ENCODE peak calls at places on chromosome 5, in four cellular contexts. F is esophagus squamous epithelium, G is heart left ventricle, P is substantia nigra. U is an unnamed sample.

GRCh38 chr5:143404416-143405062 is 1.1 kb upstream of the NR3C1 start:
- DNase-seq in F (peak), G (peak), P (peak), U (peak)

GRCh38 chr5:91224969-91225368 is 158.1 kb downstream of the ARRDC3 start:
- DNase-seq in F (no peak), P (no peak), G (no peak), U (no peak)

GRCh38 chr5:180332051-180332517 is 21.1 kb downstream of the GFPT2 start:
- DNase-seq in P (no peak), F (no peak), G (peak), U (peak)

GRCh38 chr5:82019342-82020138 is 47.7 kb downstream of the ATG10 start:
- DNase-seq in G (no peak), F (no peak), P (peak), U (peak)

GRCh38 chr5:169006878-169007790 is 293.8 kb downstream of the SLIT3 start:
- DNase-seq in P (no peak), F (no peak), G (no peak), U (no peak)

GRCh38 chr5:67215592-67216471 is 19.2 kb upstream of the CD180 start:
- DNase-seq in P (peak), G (peak), F (peak), U (no peak)

GRCh38 chr5:6849569-6849968 is 136.3 kb downstream of the TENT4A start:
- DNase-seq in F (no peak), P (no peak), G (no peak), U (peak)

GRCh38 chr5:100550531-100551036 is 15.4 kb downstream of the FAM174A start:
- DNase-seq in G (no peak), F (no peak), P (no peak), U (no peak)

GRCh38 chr5:168532471-168532870 is 3.4 kb downstream of the FBLL1 start:
- DNase-seq in G (no peak), P (no peak), F (no peak), U (no peak)

GRCh38 chr5:172942556-172942955 is 16.7 kb upstream of the RPL26L1 start:
- DNase-seq in P (no peak), G (no peak), F (no peak), U (no peak)

GRCh38 chr5:122390107-122390506 is 78.1 kb downstream of the SNCAIP start:
- DNase-seq in F (no peak), G (no peak), P (no peak), U (peak)

GRCh38 chr5:15621094-15621493 is 121.1 kb downstream of the FBXL7 start:
- DNase-seq in F (no peak), P (no peak), G (no peak), U (no peak)

GRCh38 chr5:17907094-17907493 is 272.8 kb downstream of the TAF11L14 start:
- DNase-seq in F (no peak), P (no peak), G (no peak), U (no peak)

GRCh38 chr5:179422213-179422839 is 77.1 kb upstream of the ADAMTS2 start:
- DNase-seq in G (no peak), P (no peak), F (no peak), U (no peak)

GRCh38 chr5:154819546-154819945 is 30.9 kb downstream of the FAXDC2 start:
- DNase-seq in F (no peak), P (no peak), G (no peak), U (no peak)

GRCh38 chr5:130337179-130337888 is 433.1 kb downstream of the CHSY3 start:
- DNase-seq in F (no peak), G (no peak), P (no peak), U (no peak)

GRCh38 chr5:140054086-140054689 is 11.1 kb upstream of the NRG2 start:
- DNase-seq in G (no peak), F (no peak), P (no peak), U (no peak)

GRCh38 chr5:537098-537497 is 12.8 kb upstream of the SLC9A3 start:
- DNase-seq in P (no peak), G (peak), F (no peak), U (no peak)

GRCh38 chr5:95317085-95317484 is 32.2 kb upstream of the MCTP1 start:
- DNase-seq in P (no peak), F (no peak), G (no peak), U (no peak)

GRCh38 chr5:156475831-156476551 is 149.0 kb downstream of the SGCD start:
- DNase-seq in F (no peak), G (peak), P (no peak), U (no peak)

GRCh38 chr5:76801159-76801802 is 17.5 kb upstream of the F2RL1 start:
- DNase-seq in P (no peak), G (peak), F (no peak), U (no peak)

GRCh38 chr5:149656576-149657182 is 73.4 kb upstream of the PPARGC1B start:
- DNase-seq in P (no peak), F (no peak), G (peak), U (no peak)

GRCh38 chr5:65893749-65894430 is 32.5 kb upstream of the ERBIN start:
- DNase-seq in P (no peak), F (no peak), G (no peak), U (no peak)

GRCh38 chr5:23506329-23507236 is 826 bp upstream of the PRDM9 start:
- DNase-seq in F (no peak), P (no peak), G (no peak), U (no peak)

GRCh38 chr5:109225695-109226094 is 184.1 kb downstream of the PJA2 start:
- DNase-seq in G (no peak), F (no peak), P (no peak), U (no peak)

DNA sequence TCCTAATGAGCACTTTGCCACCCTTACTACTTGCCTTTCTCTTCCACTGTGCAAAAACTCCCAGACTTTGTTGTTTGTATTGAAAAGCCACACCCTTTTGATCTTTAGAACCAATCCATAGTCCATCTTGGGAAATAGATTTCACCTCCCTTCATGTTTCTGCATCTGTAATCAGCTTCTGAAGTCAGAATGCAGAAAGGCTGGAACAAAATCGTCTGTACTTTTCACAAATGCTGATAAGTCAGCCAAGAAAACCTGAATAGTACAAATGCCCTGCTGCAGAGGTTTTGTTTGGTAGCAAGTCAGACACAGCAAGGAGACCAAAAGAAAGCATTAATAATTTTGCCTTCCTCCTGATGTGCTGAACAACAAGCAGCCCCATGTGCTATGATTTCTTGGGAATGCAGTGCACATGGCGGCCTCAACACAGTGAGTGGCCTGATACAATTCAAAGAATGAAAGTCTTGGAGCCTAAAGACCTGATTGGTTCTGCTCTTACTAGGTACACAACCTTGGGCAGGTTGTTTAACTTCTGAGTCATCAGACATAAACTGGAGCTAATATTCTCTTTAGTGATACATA is 59.2 kb upstream of the STK32A start:
- DNase-seq in F (no peak), P (no peak), G (no peak), U (no peak)
- H3K27ac ChIP-seq in F (no peak), P (no peak), G (no peak), U (no peak)

DNA sequence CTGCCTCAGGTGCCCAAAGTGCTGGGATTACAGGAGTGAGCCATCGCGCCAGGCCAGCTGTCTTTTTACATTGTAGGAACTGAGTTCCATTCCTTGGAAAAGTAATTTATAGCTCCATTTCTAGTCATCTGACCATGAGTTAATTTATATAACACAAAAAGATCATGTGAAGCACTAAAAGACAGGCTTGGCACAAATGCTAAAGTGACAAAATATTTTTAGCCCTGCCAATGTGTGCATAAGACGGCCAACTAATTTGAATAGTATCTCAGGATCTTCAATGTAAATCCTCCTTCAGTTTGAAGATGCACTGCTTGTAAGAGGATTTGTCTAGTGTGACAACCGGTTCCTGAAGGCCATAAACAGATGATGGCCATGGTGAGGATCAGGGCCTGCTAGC is 49.1 kb downstream of the MTMR12 start:
- DNase-seq in P (no peak), G (no peak), F (no peak), U (no peak)
- H3K27ac ChIP-seq in P (no peak), G (no peak), F (no peak), U (no peak)

GRCh38 chr5:173972844-173973613 is 15.9 kb upstream of the C5orf47 start:
- DNase-seq in G (peak), P (peak), F (peak), U (peak)
- H3K27ac ChIP-seq in G (no peak), P (peak), F (no peak), U (peak)

DNA sequence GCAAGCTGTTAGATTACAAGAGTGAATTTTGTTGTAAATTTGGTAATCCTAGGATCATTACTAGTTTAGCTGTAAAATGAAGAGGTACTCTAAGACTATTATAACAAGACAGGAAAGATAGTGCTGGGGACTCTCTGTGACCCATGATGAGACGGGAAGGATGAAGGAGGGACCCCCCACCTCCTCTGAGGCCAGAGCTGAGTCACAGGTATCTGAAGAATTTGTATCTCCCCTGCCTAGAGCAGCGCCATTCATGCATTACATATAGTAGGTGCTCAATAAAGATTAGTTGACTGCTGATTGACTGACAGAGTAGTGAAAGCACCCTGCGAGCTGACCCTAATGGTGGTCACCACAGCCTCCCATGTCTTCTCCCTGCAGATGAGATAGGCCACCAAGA is 202.8 kb downstream of the SNX18 start:
- DNase-seq in F (no peak), P (no peak), G (no peak), U (no peak)
- H3K27ac ChIP-seq in F (no peak), P (no peak), G (peak), U (no peak)

U was measured in caudate nucleus.